ENCODE peak calls at places on chromosomes 11 and 22, in four cellular contexts. Q, E, G and O are unnamed samples.

GRCh38 chr22:20063271-20064139 is 16.5 kb upstream of the DGCR8 start:
- DNase-seq in Q (no peak), E (no peak), G (no peak), O (no peak)

GRCh38 chr11:70644343-70645060 is 246.2 kb downstream of the CTTN start:
- DNase-seq in Q (no peak), E (no peak), G (no peak), O (no peak)

GRCh38 chr11:105168457-105168856 is 28.9 kb upstream of the CARD18 start:
- DNase-seq in Q (no peak), E (no peak), G (no peak), O (no peak)

GRCh38 chr11:19872526-19873135 is 160.0 kb downstream of the NAV2 start:
- DNase-seq in Q (no peak), E (peak; percentile 68), G (no peak), O (no peak)

GRCh38 chr11:122192634-122193245 is 76.7 kb upstream of the BLID start:
- DNase-seq in Q (no peak), E (no peak), G (no peak), O (no peak)

GRCh38 chr11:129061466-129062194 is 119.0 kb upstream of the TP53AIP1 start:
- DNase-seq in Q (no peak), E (no peak), G (no peak), O (no peak)

GRCh38 chr11:19344661-19345518 is 104.1 kb upstream of the E2F8 start:
- DNase-seq in Q (no peak), E (peak; percentile 84), G (no peak), O (peak; percentile 92)

GRCh38 chr11:79973701-79974626 is 533.1 kb upstream of the TENM4 start:
- DNase-seq in Q (no peak), E (no peak), G (no peak), O (no peak)

GRCh38 chr22:44909241-44909640 is 100.6 kb downstream of the PHF21B start:
- DNase-seq in Q (no peak), E (no peak), G (no peak), O (no peak)
- TF ChIP-seq FOXJ3 in Q (no peak), E (no peak), G (no peak), O (no peak)

GRCh38 chr11:8196749-8197148 is 27.9 kb upstream of the RIC3 start:
- DNase-seq in Q (no peak), E (no peak), G (no peak), O (no peak)

GRCh38 chr11:8192016-8192895 is 23.4 kb upstream of the RIC3 start:
- DNase-seq in Q (peak; percentile 77), E (peak; percentile 84), G (peak; percentile 45), O (peak; percentile 91)

GRCh38 chr11:8192896-8193209 is 24.0 kb upstream of the RIC3 start:
- DNase-seq in Q (no peak), E (peak; percentile 38), G (no peak), O (no peak)
- TF ChIP-seq FOXJ3 in Q (no peak), E (no peak), G (no peak), O (no peak)

DNA sequence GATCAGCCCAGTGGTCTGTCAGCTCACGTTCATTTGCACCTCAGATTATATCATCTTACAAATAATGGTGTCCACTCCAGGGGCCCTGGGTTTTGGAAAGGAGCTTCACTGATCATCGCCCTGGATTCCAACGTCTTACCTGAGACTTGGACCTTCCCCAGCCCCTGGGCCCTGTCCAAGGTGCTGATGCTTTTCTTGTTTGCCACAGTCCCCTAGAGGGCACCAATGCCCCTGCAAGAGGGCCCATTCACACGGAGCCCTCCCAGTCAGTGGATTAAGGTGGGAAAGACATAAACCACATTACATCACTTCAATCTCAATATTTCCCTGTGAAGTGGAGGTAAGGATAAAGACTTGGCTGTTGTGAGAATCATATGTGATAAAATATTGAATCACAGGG is 167.2 kb downstream of the BUD13 start:
- DNase-seq in Q (peak; percentile 70), E (peak; percentile 95), G (peak; percentile 58), O (no peak)
- TF ChIP-seq FOXJ3 in Q (no peak), E (no peak), G (no peak), O (no peak)

GRCh38 chr22:50469377-50470305 is 5.2 kb downstream of the SBF1 start:
- DNase-seq in Q (peak; percentile 83), E (peak; percentile 51), G (no peak), O (no peak)
- TF ChIP-seq FOXJ3 in Q (no peak), E (no peak), G (no peak), O (no peak)